ENCODE peak calls at places on chromosome 14, in four cellular contexts. E is hepatocyte, I is PC-9, H is PC-3. G is an unnamed sample. For H3K4me1 and H3K9me2, the result is how much of the 10 kb centered on the place peaks cover.

GRCh38 chr14:80388980-80389711 is 177.8 kb upstream of the DIO2 start:
- DNase-seq in I (peak), E (no peak), H (peak), G (no peak)

GRCh38 chr14:34554540-34555250 is 15.2 kb upstream of the EAPP start:
- DNase-seq in I (no peak), E (no peak), H (peak), G (peak)

GRCh38 chr14:85533821-85534271 is 3.9 kb downstream of the FLRT2 start:
- DNase-seq in H (no peak), I (no peak), E (peak), G (no peak)

GRCh38 chr14:39232554-39233415 is 930 bp upstream of the MIA2 start:
- DNase-seq in H (no peak), I (no peak), E (peak), G (no peak)

GRCh38 chr14:99534863-99535262 is 53.7 kb downstream of the CCNK start:
- DNase-seq in E (no peak), H (no peak), I (no peak), G (no peak)

GRCh38 chr14:73258076-73258475 is 20.8 kb downstream of the PAPLN start:
- DNase-seq in E (no peak), I (no peak), H (no peak), G (no peak)

GRCh38 chr14:89911018-89911919 is 43.3 kb downstream of the EFCAB11 start:
- DNase-seq in E (peak), I (no peak), H (peak), G (no peak)

GRCh38 chr14:37587881-37588666 is 7.0 kb downstream of the FOXA1 start:
- DNase-seq in H (peak), I (no peak), E (peak), G (no peak)

GRCh38 chr14:101137234-101137633 is 233.7 kb upstream of the RTL1 start:
- DNase-seq in E (no peak), H (no peak), I (no peak), G (no peak)

GRCh38 chr14:25677111-25677510 is 627.2 kb upstream of the STXBP6 start:
- DNase-seq in H (no peak), E (no peak), I (no peak), G (no peak)

GRCh38 chr14:22492601-22493000 is 96.4 kb downstream of the DAD1 start:
- DNase-seq in H (no peak), I (no peak), E (no peak), G (no peak)
- H3K4me1 ChIP-seq in H (under half), I (under half), E (under half), G (half or more)

GRCh38 chr14:98462908-98463307 is 809.1 kb downstream of the BCL11B start:
- DNase-seq in E (no peak), H (no peak), I (no peak), G (no peak)

DNA sequence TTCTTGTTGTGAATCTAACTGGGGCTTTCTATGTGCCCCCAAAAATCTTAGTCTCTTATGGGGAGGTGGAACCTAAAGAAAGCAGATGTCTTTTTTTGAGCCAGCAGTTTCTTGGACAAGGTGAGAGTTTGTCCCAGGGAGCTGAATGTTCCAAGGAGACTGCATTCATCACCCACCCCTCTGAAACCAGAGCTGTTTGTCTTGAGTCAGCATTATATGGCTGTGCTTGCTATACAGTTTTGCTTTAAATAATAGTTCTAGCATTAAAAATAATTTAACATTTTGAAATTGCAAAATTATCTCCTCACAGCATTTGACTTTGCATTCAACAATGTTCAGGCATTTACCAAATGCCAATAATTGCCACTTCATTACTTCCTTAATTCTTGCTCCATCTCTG is 813.3 kb downstream of the BCL11B start:
- DNase-seq in H (no peak), E (no peak), I (no peak), G (no peak)
- H3K9me2 ChIP-seq in H (under half), E (under half), I (under half), G (under half)

GRCh38 chr14:68780358-68781160 is 12.3 kb downstream of the ZFP36L1 start:
- DNase-seq in H (peak), E (peak), I (no peak), G (peak)
- H3K4me1 ChIP-seq in H (half or more), E (half or more), I (under half), G (under half)

GRCh38 chr14:95156153-95156764 is 1.1 kb downstream of the DICER1 start:
- DNase-seq in H (peak), E (no peak), I (no peak), G (peak)

GRCh38 chr14:95156765-95157194 is 549 bp downstream of the DICER1 start:
- DNase-seq in I (no peak), E (peak), H (peak), G (peak)

GRCh38 chr14:95155044-95155443 is 2.3 kb downstream of the DICER1 start:
- DNase-seq in I (no peak), H (no peak), E (no peak), G (no peak)

GRCh38 chr14:95157195-95157986 is at the start of gene DICER1:
- DNase-seq in I (peak), H (peak), E (peak), G (peak)

DNA sequence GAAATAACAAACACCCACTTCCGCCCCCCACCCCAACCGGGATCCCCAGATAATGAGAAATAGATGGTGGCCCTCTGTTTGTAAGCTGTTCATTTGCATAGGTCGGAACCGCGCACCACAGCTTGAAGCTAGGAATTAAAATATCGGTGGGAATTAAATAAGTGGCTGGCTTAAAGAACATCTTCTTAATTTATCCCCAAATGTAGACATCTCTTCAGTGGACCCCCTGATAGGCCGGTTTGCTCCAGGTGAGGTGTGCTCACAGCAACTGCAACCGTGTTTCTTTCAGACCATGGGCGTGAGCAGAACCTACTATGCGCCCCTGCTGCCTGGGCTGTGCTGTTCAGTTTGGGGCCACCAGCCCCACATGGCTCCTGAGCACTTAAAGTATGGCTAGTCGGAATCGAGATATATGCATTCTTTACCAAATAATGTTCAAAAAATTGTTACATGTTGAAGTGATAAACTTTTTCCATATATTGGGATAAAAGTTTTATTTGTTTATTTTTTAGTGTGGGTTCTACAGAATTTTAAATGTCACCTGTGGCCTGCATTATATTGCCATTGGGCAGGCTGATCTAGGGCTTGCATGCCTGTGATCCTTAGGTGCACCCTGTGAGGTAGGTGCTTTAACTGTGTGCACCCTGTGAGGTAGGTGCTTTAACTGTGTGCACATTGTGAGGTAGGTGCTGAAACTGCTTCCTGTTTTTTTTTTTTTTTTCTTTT is 821 bp upstream of the DICER1 start:
- DNase-seq in E (no peak), H (peak), I (no peak), G (peak)
- H3K9me2 ChIP-seq in E (under half), H (under half), I (under half), G (under half)

GRCh38 chr14:68631691-68632590 is 160.9 kb downstream of the ZFP36L1 start:
- DNase-seq in E (no peak), H (no peak), I (peak), G (no peak)
- H3K4me1 ChIP-seq in E (half or more), H (under half), I (under half), G (under half)

GRCh38 chr14:20978687-20979086 is 11.1 kb upstream of the METTL17 start:
- DNase-seq in I (no peak), E (no peak), H (no peak), G (no peak)
- H3K9me2 ChIP-seq in I (under half), E (under half), H (under half), G (under half)

GRCh38 chr14:22821193-22822016 is 6.2 kb upstream of the SLC7A7 start:
- DNase-seq in E (peak), I (no peak), H (no peak), G (no peak)
- H3K4me1 ChIP-seq in E (half or more), I (under half), H (under half), G (half or more)

DNA sequence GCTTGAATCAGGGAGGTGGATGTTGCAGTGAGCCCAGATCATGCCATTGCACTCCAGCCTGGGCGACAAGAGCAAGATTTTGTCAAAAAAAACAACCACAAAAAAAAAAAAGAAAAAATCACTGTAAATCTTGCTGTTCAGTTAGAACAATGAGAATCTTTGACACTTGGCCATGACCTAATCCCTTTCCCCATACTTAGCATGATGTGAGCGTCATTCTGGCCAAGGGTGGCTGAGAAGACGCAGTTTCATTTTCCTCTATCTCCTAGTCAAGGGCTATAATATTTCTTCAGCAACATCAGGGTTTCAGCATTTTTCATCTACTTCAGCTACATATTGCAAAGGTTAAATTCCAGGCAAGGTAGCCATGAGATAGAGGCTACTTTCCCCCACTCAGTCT is 599.4 kb upstream of the MDGA2 start:
- DNase-seq in E (no peak), I (no peak), H (no peak), G (no peak)
- H3K9me2 ChIP-seq in E (under half), I (under half), H (under half), G (under half)

DNA sequence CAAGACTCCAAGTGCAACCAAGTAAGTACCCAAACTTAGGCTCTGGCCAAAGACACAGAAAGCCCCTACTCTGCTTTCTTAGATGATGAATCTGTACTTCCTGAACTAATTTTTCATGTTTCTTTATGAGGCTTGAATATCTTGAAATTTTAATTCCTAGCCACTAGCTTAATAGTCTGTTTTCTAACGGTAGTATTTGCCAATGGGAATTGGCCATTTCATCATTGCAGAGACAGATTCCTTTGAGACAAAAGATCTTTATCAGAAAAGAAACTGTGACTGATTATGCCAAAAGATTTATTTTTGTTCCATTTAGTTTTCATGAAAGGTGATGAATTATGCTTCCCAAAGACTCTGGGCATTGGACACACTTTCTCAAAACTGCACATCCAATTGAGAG is 48.7 kb downstream of the DAD1 start:
- DNase-seq in H (no peak), I (no peak), E (no peak), G (no peak)
- H3K4me1 ChIP-seq in H (under half), I (under half), E (under half), G (half or more)

G was measured in OCI-LY7.